ENCODE peak calls at places on chromosome 10, in four cellular contexts. L, K, P and B are unnamed samples.

GRCh38 chr10:3220853-3221252 is 48.3 kb upstream of the PITRM1 start:
- DNase-seq in L (no peak), K (no peak), P (peak), B (peak)

GRCh38 chr10:86523348-86523747 is 1.8 kb upstream of the WAPL start:
- DNase-seq in L (no peak), K (peak), P (no peak), B (no peak)

GRCh38 chr10:44854693-44855350 is 56.3 kb upstream of the TMEM72 start:
- DNase-seq in L (no peak), K (no peak), P (no peak), B (no peak)

GRCh38 chr10:53702489-53702888 is 929.9 kb upstream of the MBL2 start:
- DNase-seq in L (no peak), K (no peak), P (no peak), B (no peak)

GRCh38 chr10:11516419-11516721 is 95.1 kb downstream of the USP6NL start:
- DNase-seq in L (no peak), K (peak), P (no peak), B (no peak)

GRCh38 chr10:130023454-130024230 is 59.6 kb upstream of the EBF3 start:
- DNase-seq in L (no peak), K (no peak), P (no peak), B (no peak)

GRCh38 chr10:10687751-10688150 is 329.9 kb upstream of the CELF2 start:
- DNase-seq in L (no peak), K (no peak), P (no peak), B (no peak)

GRCh38 chr10:60346661-60347060 is 43.0 kb downstream of the ANK3 start:
- DNase-seq in L (no peak), K (no peak), P (no peak), B (no peak)

GRCh38 chr10:124671486-124672075 is 72.6 kb downstream of the FAM53B start:
- DNase-seq in L (no peak), K (no peak), P (no peak), B (no peak)

GRCh38 chr10:116138897-116139296 is 134.1 kb downstream of the GFRA1 start:
- DNase-seq in L (peak), K (no peak), P (no peak), B (no peak)

GRCh38 chr10:35942052-35942451 is 300.0 kb upstream of the FZD8 start:
- DNase-seq in L (no peak), K (no peak), P (no peak), B (no peak)

GRCh38 chr10:128147669-128148068 is 21.4 kb upstream of the MKI67 start:
- DNase-seq in L (no peak), K (no peak), P (peak), B (peak)

DNA sequence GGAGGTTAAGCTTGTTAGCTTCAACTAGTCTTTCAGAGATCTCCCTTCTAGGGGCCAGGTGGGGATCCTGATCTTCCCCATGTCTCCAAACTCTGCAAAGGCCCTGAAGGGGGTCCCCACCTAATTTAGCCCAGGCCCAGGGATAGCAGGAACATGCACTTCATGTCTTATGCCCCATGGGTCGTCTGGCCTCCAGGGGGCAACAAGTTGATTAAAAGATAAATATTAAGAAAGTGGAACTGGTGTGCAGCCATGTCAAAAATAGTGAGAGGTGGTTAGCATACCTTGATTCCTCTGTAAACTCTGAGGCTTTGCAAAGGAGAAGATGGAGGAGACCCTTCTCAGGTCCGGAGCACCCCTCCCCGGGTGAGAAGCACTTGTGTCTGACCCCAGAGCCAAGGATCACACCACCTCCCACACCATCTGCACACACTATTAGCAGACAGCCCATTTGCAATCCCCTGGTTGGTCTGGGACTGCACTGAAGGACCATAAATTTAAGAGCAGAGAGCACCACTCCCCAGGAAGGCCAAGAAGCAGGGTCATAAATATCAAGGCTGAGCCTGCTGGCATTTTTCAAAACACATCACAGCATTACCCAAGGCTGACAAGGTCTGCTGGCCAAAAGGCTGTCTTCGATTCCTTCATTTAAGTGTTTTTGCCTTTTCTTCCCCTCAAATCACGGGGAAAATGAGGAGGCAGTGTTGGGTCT is 44.2 kb upstream of the LRRC18 start:
- DNase-seq in L (no peak), K (peak), P (no peak), B (no peak)
- TF ChIP-seq CTCF in L (no peak), K (peak), P (no peak), B (peak)

DNA sequence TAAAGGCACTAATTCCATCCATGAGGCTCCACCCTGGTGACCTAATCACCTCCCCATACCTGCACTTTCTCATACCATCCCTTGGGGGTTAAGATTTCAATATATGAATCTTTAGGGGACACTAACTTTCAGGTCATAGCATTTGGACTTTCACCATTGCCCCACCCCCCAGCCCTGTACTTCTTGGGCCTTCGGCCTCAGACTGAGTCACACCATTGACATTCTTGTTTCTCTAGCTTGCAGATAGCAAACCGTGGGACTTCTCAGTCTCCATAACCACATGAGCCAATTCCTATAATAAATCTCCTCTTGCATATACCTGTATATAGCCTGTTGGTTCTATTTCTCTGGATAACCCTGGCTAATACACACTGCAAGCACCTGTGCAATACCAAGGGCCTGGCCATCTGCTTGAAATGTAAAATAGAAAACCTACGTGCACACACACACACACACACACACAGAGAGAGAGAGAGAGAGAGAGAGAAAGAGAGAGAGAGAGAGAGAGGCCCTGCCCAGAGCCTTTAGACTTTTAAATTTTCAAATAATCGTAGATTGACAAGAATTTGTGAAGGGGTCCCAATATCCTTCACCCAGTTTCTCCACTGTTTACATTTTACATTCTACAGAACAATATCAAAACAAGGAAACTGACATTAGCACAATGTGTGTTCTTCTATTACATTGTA is 25.3 kb downstream of the ANXA8 start:
- DNase-seq in L (no peak), K (no peak), P (peak), B (peak)
- TF ChIP-seq CTCF in L (no peak), K (no peak), P (no peak), B (no peak)

DNA sequence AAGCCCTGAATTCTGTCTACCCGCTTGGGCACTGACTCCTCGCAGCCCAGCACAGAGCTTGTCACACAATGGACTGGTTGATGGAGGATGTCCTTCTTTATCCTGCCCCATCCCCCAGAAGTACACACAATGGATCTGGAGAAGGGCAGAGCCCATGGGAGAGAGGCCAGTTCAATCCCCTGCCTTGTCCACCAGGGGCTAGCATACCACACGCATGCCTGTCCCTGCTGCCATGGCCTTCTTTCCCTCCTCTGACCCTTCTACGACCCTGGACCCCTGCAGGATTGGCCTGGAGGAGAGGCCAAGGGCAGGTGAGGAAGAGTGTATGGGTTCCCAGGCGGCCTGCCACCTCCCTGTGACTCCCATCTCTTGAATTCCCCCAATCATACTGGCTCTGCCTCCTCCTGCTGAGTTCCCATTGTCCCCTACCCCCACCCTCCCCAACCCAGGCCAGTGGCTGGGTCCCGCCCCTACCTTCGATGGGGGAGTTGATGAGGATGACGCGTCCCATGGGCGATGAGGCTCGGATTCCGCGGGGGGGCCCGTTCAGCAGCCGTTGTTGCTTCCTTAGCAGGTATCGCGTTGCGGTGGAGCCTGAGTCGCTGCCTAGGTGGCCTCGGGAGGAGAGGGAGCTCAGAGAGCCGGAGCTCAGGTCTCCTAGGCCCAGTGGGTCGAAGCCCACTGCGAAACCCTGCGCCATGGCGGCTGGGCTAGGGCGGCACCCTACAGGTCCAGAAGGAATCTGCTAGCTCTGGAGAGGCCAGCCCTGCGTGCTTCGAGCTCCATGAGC is 1.2 kb downstream of the PDZD7 start:
- DNase-seq in L (no peak), K (no peak), P (no peak), B (no peak)
- TF ChIP-seq CTCF in L (no peak), K (no peak), P (peak), B (peak)

DNA sequence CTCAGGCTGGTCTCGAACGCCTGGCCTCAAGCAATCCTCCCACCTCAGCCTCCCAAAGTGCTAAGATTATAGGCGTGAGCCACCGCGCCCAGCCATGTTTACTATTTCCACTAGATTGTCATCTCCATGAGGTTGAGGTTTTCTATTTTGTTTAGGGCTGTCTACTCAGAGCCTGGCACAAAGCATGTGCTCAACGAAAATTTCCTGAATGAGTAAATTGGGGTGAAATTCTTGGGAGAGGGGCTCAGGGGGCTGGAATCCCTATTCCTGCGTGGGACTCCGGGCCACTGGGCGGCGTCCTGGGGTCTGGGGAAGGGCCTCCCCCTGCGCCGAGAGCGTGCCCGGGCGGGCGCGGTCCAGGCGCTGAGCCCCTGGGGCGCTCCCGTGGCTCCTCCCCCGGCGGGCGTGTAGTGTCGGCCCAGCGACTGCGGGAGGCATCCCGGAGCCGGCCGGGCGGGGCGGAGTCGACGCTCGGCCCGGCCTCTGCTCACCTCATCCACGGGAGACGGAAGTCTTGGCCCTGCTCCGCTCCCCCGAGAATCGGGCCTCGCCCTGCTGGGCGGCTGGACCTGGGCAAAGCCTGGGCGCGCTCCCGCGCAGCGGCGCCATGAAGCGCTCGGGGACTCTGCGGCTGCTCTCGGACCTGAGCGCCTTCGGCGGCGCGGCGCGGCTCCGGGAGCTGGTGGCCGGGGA is at the start of gene HPS6:
- DNase-seq in L (peak), K (peak), P (peak), B (peak)
- TF ChIP-seq CTCF in L (no peak), K (peak), P (no peak), B (peak)

GRCh38 chr10:97169911-97170693 is 15.7 kb downstream of the SLIT1 start:
- DNase-seq in L (peak), K (no peak), P (no peak), B (no peak)
- TF ChIP-seq CTCF in L (no peak), K (no peak), P (no peak), B (no peak)

GRCh38 chr10:133465950-133466474 is 12.3 kb downstream of the SCART1 start:
- DNase-seq in L (no peak), K (no peak), P (no peak), B (no peak)

GRCh38 chr10:133464582-133465031 is 10.9 kb downstream of the SCART1 start:
- DNase-seq in L (no peak), K (no peak), P (no peak), B (no peak)

GRCh38 chr10:133466683-133467275 is 13.0 kb downstream of the SCART1 start:
- DNase-seq in L (no peak), K (no peak), P (no peak), B (no peak)

GRCh38 chr10:133467286-133467911 is 13.7 kb downstream of the SCART1 start:
- DNase-seq in L (no peak), K (no peak), P (no peak), B (no peak)

DNA sequence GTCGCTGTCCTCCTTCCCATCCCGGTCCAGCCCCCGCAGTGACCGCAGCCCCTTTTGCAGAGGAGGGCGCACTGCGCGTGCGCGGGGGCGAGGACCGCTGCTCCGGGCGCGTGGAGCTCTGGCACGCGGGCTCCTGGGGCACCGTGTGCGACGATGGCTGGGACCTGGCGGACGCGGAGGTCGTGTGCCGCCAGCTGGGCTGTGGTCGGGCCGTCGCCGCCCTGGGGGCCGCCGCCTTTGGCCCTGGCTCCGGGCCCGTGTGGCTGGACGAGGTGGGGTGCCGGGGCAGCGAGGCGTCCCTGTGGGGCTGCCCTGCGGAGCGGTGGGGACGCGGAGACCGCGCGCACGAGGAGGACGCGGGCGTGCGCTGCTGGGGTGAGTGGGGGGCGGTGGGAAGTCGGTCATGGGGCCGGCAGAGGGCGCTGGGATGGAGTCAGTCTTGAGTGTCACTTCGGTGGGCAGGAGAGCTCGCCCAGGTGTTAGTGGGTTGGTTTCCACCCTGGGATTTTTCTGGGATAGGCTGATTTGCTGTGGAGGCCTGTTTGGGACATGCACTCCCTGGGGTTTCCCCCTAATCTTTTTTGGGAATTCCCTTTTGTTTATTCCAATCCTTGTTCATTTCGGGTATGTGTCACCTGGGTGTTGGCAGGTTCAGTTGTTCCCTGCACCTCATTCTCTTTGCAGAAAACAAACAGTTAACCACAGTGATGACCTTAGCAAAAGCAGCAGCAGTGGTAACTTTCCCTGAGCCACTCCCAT is 11.6 kb downstream of the SCART1 start:
- DNase-seq in L (no peak), K (no peak), P (no peak), B (no peak)
- TF ChIP-seq CTCF in L (no peak), K (no peak), P (no peak), B (no peak)

DNA sequence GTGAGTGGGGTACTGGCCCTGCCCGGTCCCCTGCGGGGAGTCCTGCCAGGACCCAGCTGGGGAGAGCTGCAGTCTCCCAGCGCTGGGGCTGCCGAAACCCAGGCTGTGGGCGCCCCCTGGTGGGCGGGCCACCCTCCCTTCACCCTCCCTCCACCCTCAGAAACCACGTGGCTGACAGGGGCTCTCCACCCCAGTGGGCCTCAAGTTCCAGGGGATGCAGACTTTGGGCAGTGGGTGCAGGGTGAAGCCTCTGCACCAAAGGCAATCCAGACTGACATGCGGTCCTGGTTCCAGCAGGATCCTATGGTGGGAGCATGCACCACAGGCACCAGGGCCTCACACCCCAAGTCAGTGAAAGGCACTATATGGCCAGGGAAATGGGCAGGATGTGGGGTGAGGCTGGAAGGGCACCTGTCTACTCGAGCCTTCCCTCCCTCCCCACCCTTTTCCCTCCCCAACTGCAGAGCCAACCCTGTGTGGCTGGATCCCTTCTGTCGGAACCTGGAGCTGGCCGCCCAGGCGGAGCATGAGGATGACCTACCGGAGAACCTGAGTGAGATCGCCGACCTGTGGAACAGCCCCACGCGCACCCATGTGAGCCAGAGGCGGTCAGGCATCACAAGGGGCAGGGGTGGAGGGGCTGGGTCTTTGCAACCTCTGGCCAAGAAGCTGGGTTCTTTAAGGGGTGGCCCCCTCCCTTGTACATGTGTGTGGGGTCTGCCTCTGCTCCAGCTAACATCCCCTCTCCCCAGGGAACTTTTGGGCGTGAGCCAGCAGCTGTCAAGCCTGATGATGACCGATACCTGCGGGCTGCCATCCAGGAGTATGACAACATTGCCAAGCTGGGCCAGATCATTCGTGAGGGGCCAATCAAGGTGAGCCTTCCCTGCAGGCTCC is 38.8 kb downstream of the PSAP start:
- DNase-seq in L (peak), K (peak), P (peak), B (peak)
- TF ChIP-seq CTCF in L (peak), K (peak), P (peak), B (peak)